ENCODE peak calls at places on chromosomes 6 and 20, in seven cellular contexts. M is GM23338, R is endothelial cell of umbilical vein, H is uterus, G is body of pancreas, N is pancreas, V is RWPE1. P is an unnamed sample.
A peak's percentile ranks its signal among the peaks of the same experiment; 100 is the strongest.

GRCh38 chr6:155853011-155853410 is 397.4 kb upstream of the NOX3 start:
- DNase-seq in M (no peak), R (no peak), H (no peak), G (no peak), N (no peak), V (no peak), P (no peak)

GRCh38 chr6:139373928-139374356 is 506 bp downstream of the CITED2 start:
- DNase-seq in M (no peak), R (no peak), H (peak; percentile 28), G (no peak), N (no peak), V (no peak), P (no peak)

GRCh38 chr6:119541132-119541905 is 191.8 kb upstream of the MAN1A1 start:
- DNase-seq in M (no peak), R (no peak), H (peak; percentile 24), G (no peak), N (no peak), V (peak; percentile 85), P (no peak)

GRCh38 chr6:100371591-100371990 is 93.1 kb downstream of the SIM1 start:
- DNase-seq in M (no peak), R (no peak), H (no peak), G (no peak), N (no peak), V (no peak), P (no peak)

GRCh38 chr20:33262658-33263065 is 20.4 kb upstream of the BPIFB1 start:
- DNase-seq in M (peak; percentile 85), R (peak; percentile 40), H (no peak), G (peak; percentile 36), N (peak; percentile 21), V (peak; percentile 60), P (no peak)

GRCh38 chr20:49132995-49133451 is 55.1 kb downstream of the STAU1 start:
- DNase-seq in M (peak; percentile 79), R (peak; percentile 76), H (peak; percentile 25), G (peak; percentile 32), N (no peak), V (peak; percentile 71), P (peak; percentile 10)

GRCh38 chr6:105278035-105278434 is 98.2 kb upstream of the POPDC3 start:
- DNase-seq in M (no peak), R (no peak), H (no peak), G (no peak), N (no peak), V (no peak), P (no peak)

GRCh38 chr6:32436995-32437836 is 2.5 kb upstream of the HLA-DRA start:
- DNase-seq in M (no peak), R (peak; percentile 10), H (no peak), G (no peak), N (no peak), V (no peak), P (no peak)

GRCh38 chr6:136593748-136594490 is 43.7 kb upstream of the MAP7 start:
- DNase-seq in M (peak; percentile 60), R (peak; percentile 97), H (no peak), G (no peak), N (no peak), V (peak; percentile 88), P (peak; percentile 3)

GRCh38 chr20:58141496-58141895 is 87.0 kb downstream of the ANKRD60 start:
- DNase-seq in M (no peak), R (no peak), H (no peak), G (no peak), N (no peak), V (no peak), P (no peak)

GRCh38 chr20:50678213-50678898 is 13.0 kb downstream of the RIPOR3 start:
- DNase-seq in M (no peak), R (no peak), H (no peak), G (peak; percentile 79), N (peak; percentile 83), V (peak; percentile 34), P (no peak)

GRCh38 chr6:43172127-43173007 is 1.3 kb downstream of the SRF start:
- DNase-seq in M (peak; percentile 34), R (peak; percentile 43), H (peak; percentile 61), G (peak; percentile 53), N (peak; percentile 52), V (peak; percentile 48), P (peak; percentile 31)

GRCh38 chr20:11929947-11930346 is 12.3 kb downstream of the BTBD3 start:
- DNase-seq in M (no peak), R (no peak), H (no peak), G (no peak), N (no peak), V (no peak), P (no peak)

GRCh38 chr6:154518386-154518785 is 7.9 kb upstream of the CNKSR3 start:
- DNase-seq in M (no peak), R (no peak), H (no peak), G (no peak), N (no peak), V (no peak), P (no peak)

GRCh38 chr20:40767530-40767924 is 78.5 kb upstream of the MAFB start:
- DNase-seq in M (no peak), R (no peak), H (no peak), G (no peak), N (no peak), V (no peak), P (no peak)

GRCh38 chr6:107894821-107895396 is 63.1 kb downstream of the SEC63 start:
- DNase-seq in M (no peak), R (no peak), H (no peak), G (no peak), N (no peak), V (no peak), P (no peak)

GRCh38 chr6:137764464-137764863 is 102.6 kb upstream of the TNFAIP3 start:
- DNase-seq in M (no peak), R (peak; percentile 67), H (no peak), G (no peak), N (no peak), V (peak; percentile 68), P (no peak)

GRCh38 chr6:85670573-85670972 is 27.9 kb upstream of the SYNCRIP start:
- DNase-seq in M (peak; percentile 5), R (peak; percentile 67), H (no peak), G (no peak), N (no peak), V (no peak), P (no peak)

GRCh38 chr6:85672050-85672449 is 29.4 kb upstream of the SYNCRIP start:
- DNase-seq in M (peak; percentile 38), R (no peak), H (no peak), G (no peak), N (no peak), V (no peak), P (no peak)

GRCh38 chr6:85673198-85674139 is 30.8 kb upstream of the SYNCRIP start:
- DNase-seq in M (peak; percentile 20), R (no peak), H (no peak), G (no peak), N (no peak), V (no peak), P (no peak)

GRCh38 chr6:85674604-85675003 is 31.9 kb upstream of the SYNCRIP start:
- DNase-seq in M (peak; percentile 15), R (no peak), H (no peak), G (no peak), N (no peak), V (no peak), P (no peak)

GRCh38 chr6:85672623-85673022 is 29.9 kb upstream of the SYNCRIP start:
- DNase-seq in M (peak; percentile 38), R (no peak), H (no peak), G (no peak), N (no peak), V (no peak), P (no peak)
- H3K27ac ChIP-seq in M (peak overlapping the region; percentile 81), R (no peak overlapping the region), H (no peak overlapping the region), G (no peak overlapping the region), N (no peak overlapping the region), V (no peak overlapping the region), P (no peak overlapping the region)

GRCh38 chr6:168181316-168181715 is 102.3 kb upstream of the FRMD1 start:
- DNase-seq in M (no peak), R (no peak), H (peak; percentile 5), G (no peak), N (no peak), V (no peak), P (no peak)

GRCh38 chr6:168179702-168180382 is 100.8 kb upstream of the FRMD1 start:
- DNase-seq in M (no peak), R (no peak), H (peak; percentile 8), G (no peak), N (no peak), V (no peak), P (no peak)

GRCh38 chr6:168177492-168177891 is 98.5 kb upstream of the FRMD1 start:
- DNase-seq in M (no peak), R (no peak), H (no peak), G (no peak), N (no peak), V (no peak), P (no peak)

GRCh38 chr6:168180548-168181011 is 101.6 kb upstream of the FRMD1 start:
- DNase-seq in M (peak; percentile 35), R (no peak), H (peak; percentile 11), G (no peak), N (no peak), V (no peak), P (no peak)

DNA sequence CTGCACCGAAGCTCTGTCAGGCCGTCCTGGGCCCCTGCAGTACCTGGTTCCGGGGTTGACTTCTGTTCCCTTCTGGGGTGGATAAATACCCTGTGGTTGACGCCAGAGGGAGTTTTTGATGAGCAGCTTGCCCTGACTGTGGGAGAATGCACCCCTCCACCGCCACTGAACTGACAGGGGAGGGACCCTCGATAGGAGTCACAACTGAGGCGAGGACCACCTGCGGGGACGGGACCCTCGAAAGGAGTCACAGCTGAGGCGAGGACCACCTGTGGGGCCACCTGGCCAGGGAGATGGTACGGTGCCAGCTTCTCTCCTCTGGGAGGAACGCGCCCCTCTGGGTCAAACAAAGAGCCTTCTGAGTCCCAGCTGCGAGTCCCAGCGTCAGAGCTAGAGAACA is 100.1 kb upstream of the FRMD1 start:
- DNase-seq in M (peak; percentile 30), R (no peak), H (peak; percentile 16), G (no peak), N (no peak), V (no peak), P (no peak)
- TF ChIP-seq CTCF in M (peak; percentile 14), R (no peak), H (no peak), G (no peak), N (no peak), V (no peak), P (no peak)

GRCh38 chr6:12012566-12013367 is 655 bp downstream of the HIVEP1 start:
- DNase-seq in M (peak; percentile 91), R (peak; percentile 94), H (peak; percentile 68), G (peak; percentile 76), N (peak; percentile 77), V (peak; percentile 63), P (peak; percentile 58)

GRCh38 chr6:12013368-12013617 is 1.2 kb downstream of the HIVEP1 start:
- DNase-seq in M (no peak), R (no peak), H (no peak), G (no peak), N (no peak), V (no peak), P (no peak)

GRCh38 chr6:12017263-12017662 is 5.2 kb downstream of the HIVEP1 start:
- DNase-seq in M (no peak), R (no peak), H (no peak), G (no peak), N (no peak), V (no peak), P (peak; percentile 18)

GRCh38 chr6:12014027-12014872 is 2.1 kb downstream of the HIVEP1 start:
- DNase-seq in M (no peak), R (peak; percentile 83), H (no peak), G (no peak), N (no peak), V (no peak), P (no peak)

GRCh38 chr6:12014873-12015149 is 2.7 kb downstream of the HIVEP1 start:
- DNase-seq in M (no peak), R (no peak), H (no peak), G (no peak), N (no peak), V (no peak), P (no peak)
- H3K27ac ChIP-seq in M (no peak overlapping the region), R (peak overlapping the region; percentile 95), H (no peak overlapping the region), G (no peak overlapping the region), N (no peak overlapping the region), V (no peak overlapping the region), P (no peak overlapping the region)

GRCh38 chr20:35699127-35699913 is at the start of the genes NFS1 and ROMO1:
- DNase-seq in M (peak; percentile 95), R (peak; percentile 89), H (peak; percentile 81), G (peak; percentile 82), N (peak; percentile 74), V (peak; percentile 96), P (peak; percentile 79)
- TF ChIP-seq CTCF in M (peak; percentile 22), R (peak; percentile 43), H (peak; percentile 21), G (peak; percentile 42), N (no peak), V (no peak), P (peak; percentile 11)